ENCODE peak calls at places on chromosomes 16 and 17, in seven cellular contexts. One of them, this sample, is unnamed.

GRCh38 chr17:60586288-60586974 is 13.6 kb upstream of the PPM1D start:
- DNase-seq in K562: peak
- DNase-seq in HepG2: peak
- DNase-seq in SK-N-SH: no peak
- DNase-seq in GM12878: no peak
- DNase-seq in H1: no peak
- DNase-seq in HCT116: no peak
- DNase-seq in this sample: no peak

GRCh38 chr16:67936124-67936875 is at the start of gene PSMB10:
- DNase-seq in H1: peak
- DNase-seq in SK-N-SH: peak
- DNase-seq in HCT116: no peak
- DNase-seq in HepG2: peak
- DNase-seq in GM12878: no peak
- DNase-seq in K562: peak
- DNase-seq in this sample: peak

GRCh38 chr16:27374794-27375499 is 27.0 kb upstream of the IL21R start:
- DNase-seq in K562: peak
- DNase-seq in HCT116: peak
- DNase-seq in GM12878: peak
- DNase-seq in H1: peak
- DNase-seq in SK-N-SH: peak
- DNase-seq in HepG2: peak
- DNase-seq in this sample: peak

GRCh38 chr17:36182176-36183000 is 6.0 kb upstream of the TBC1D3B start:
- DNase-seq in SK-N-SH: no peak
- DNase-seq in GM12878: no peak
- DNase-seq in H1: peak
- DNase-seq in HCT116: no peak
- DNase-seq in K562: no peak
- DNase-seq in HepG2: no peak
- DNase-seq in this sample: no peak

GRCh38 chr17:10141436-10141835 is 57.0 kb downstream of the GAS7 start:
- DNase-seq in K562: no peak
- DNase-seq in H1: no peak
- DNase-seq in HCT116: no peak
- DNase-seq in SK-N-SH: no peak
- DNase-seq in GM12878: no peak
- DNase-seq in HepG2: no peak
- DNase-seq in this sample: no peak

GRCh38 chr16:82627811-82628339 is 1.1 kb downstream of the CDH13 start:
- DNase-seq in HepG2: no peak
- DNase-seq in K562: no peak
- DNase-seq in HCT116: no peak
- DNase-seq in H1: no peak
- DNase-seq in SK-N-SH: no peak
- DNase-seq in GM12878: no peak
- DNase-seq in this sample: no peak

GRCh38 chr17:13601776-13602551 is at the start of gene HS3ST3A1:
- DNase-seq in GM12878: no peak
- DNase-seq in SK-N-SH: peak
- DNase-seq in HCT116: no peak
- DNase-seq in H1: peak
- DNase-seq in K562: peak
- DNase-seq in HepG2: no peak
- DNase-seq in this sample: no peak

GRCh38 chr16:81593481-81593880 is 148.9 kb downstream of the CMIP start:
- DNase-seq in HepG2: no peak
- DNase-seq in SK-N-SH: no peak
- DNase-seq in GM12878: no peak
- DNase-seq in HCT116: no peak
- DNase-seq in K562: no peak
- DNase-seq in H1: no peak
- DNase-seq in this sample: no peak

GRCh38 chr16:11099672-11100195 is 155.4 kb downstream of the CLEC16A start:
- DNase-seq in HCT116: no peak
- DNase-seq in K562: no peak
- DNase-seq in SK-N-SH: no peak
- DNase-seq in H1: no peak
- DNase-seq in HepG2: no peak
- DNase-seq in GM12878: no peak
- DNase-seq in this sample: no peak

GRCh38 chr16:57824880-57825279 is 22.6 kb upstream of the KIFC3 start:
- DNase-seq in HCT116: no peak
- DNase-seq in K562: no peak
- DNase-seq in GM12878: no peak
- DNase-seq in HepG2: peak
- DNase-seq in H1: no peak
- DNase-seq in SK-N-SH: no peak
- DNase-seq in this sample: peak

GRCh38 chr16:12661656-12662172 is 142.0 kb downstream of the CPPED1 start:
- DNase-seq in GM12878: no peak
- DNase-seq in HCT116: peak
- DNase-seq in K562: peak
- DNase-seq in SK-N-SH: no peak
- DNase-seq in HepG2: peak
- DNase-seq in H1: peak
- DNase-seq in this sample: peak

GRCh38 chr16:73916839-73917594 is 379.6 kb upstream of the PSMD7 start:
- DNase-seq in SK-N-SH: no peak
- DNase-seq in HepG2: no peak
- DNase-seq in GM12878: no peak
- DNase-seq in HCT116: no peak
- DNase-seq in K562: no peak
- DNase-seq in H1: no peak
- DNase-seq in this sample: no peak

GRCh38 chr16:87847785-87848675 is 21.3 kb downstream of the SLC7A5 start:
- DNase-seq in K562: no peak
- DNase-seq in HCT116: no peak
- DNase-seq in SK-N-SH: no peak
- DNase-seq in H1: no peak
- DNase-seq in HepG2: peak
- DNase-seq in GM12878: no peak
- DNase-seq in this sample: no peak

GRCh38 chr16:89145406-89146161 is 26.0 kb upstream of the CDH15 start:
- DNase-seq in K562: no peak
- DNase-seq in HCT116: no peak
- DNase-seq in H1: no peak
- DNase-seq in GM12878: no peak
- DNase-seq in SK-N-SH: no peak
- DNase-seq in HepG2: no peak
- DNase-seq in this sample: no peak

GRCh38 chr17:79608729-79609039 is 2.2 kb downstream of the RBFOX3 start:
- DNase-seq in SK-N-SH: no peak
- DNase-seq in K562: peak
- DNase-seq in HCT116: no peak
- DNase-seq in HepG2: no peak
- DNase-seq in H1: no peak
- DNase-seq in GM12878: no peak
- DNase-seq in this sample: no peak
- TF ChIP-seq JUND in SK-N-SH: no peak
- TF ChIP-seq JUND in K562: no peak
- TF ChIP-seq JUND in HCT116: no peak
- TF ChIP-seq JUND in HepG2: no peak
- TF ChIP-seq JUND in H1: no peak
- TF ChIP-seq JUND in GM12878: no peak
- TF ChIP-seq JUND in this sample: no peak

GRCh38 chr17:16464641-16465312 is 27.2 kb downstream of the LRRC75A start:
- DNase-seq in H1: no peak
- DNase-seq in HCT116: no peak
- DNase-seq in GM12878: no peak
- DNase-seq in SK-N-SH: no peak
- DNase-seq in HepG2: no peak
- DNase-seq in K562: no peak
- DNase-seq in this sample: no peak
- TF ChIP-seq JUND in H1: no peak
- TF ChIP-seq JUND in HCT116: no peak
- TF ChIP-seq JUND in GM12878: no peak
- TF ChIP-seq JUND in SK-N-SH: no peak
- TF ChIP-seq JUND in HepG2: no peak
- TF ChIP-seq JUND in K562: no peak
- TF ChIP-seq JUND in this sample: no peak

DNA sequence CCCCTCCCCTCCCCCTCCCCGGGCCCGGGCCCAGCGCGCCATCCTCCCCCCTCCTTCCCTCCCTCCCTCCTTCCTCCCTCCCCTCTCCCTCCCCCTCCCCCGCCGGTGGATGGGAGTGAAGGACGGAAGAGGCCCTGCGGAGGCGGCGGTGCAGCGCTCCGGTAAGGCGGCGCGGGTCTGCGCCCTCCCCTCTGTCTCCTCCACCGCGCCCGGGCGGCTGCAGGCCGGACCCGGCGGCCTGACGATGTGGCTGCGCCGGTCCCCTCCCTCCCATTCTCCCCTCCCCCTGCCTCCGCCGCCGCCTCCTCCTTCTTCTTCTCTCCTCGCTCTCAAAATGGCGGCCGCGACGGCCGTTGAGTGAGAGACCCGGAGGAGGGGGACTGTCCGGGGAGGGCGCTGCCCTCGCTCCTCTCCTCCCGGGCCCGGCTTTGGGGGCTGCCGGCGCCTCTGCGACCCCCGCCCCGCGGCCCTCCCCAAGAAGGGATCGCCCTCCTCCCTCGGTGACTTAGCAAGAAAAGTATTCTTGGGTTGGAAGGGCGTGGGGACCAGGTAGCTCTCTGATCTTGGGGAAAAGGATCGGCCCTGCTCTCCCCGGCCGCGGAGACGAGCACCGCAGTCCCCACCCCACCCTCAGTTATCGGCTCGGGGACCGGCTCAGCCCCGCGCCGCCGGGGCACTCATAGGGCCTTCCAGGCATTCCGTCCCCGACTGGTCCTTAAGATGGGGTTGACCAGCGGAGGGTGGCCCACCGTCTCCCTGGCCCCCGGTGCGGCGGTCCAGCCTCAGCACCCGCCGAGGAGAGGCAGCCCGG is 597 bp downstream of the PAFAH1B1 start:
- DNase-seq in K562: peak
- DNase-seq in GM12878: peak
- DNase-seq in H1: peak
- DNase-seq in SK-N-SH: peak
- DNase-seq in HCT116: peak
- DNase-seq in HepG2: peak
- DNase-seq in this sample: peak
- TF ChIP-seq JUND in K562: no peak
- TF ChIP-seq JUND in GM12878: no peak
- TF ChIP-seq JUND in H1: no peak
- TF ChIP-seq JUND in SK-N-SH: no peak
- TF ChIP-seq JUND in HCT116: no peak
- TF ChIP-seq JUND in HepG2: no peak
- TF ChIP-seq JUND in this sample: no peak

GRCh38 chr17:41784207-41784744 is 2.2 kb downstream of the JUP start:
- DNase-seq in H1: no peak
- DNase-seq in HepG2: no peak
- DNase-seq in GM12878: no peak
- DNase-seq in K562: peak
- DNase-seq in HCT116: peak
- DNase-seq in SK-N-SH: peak
- DNase-seq in this sample: peak
- TF ChIP-seq JUND in H1: no peak
- TF ChIP-seq JUND in HepG2: no peak
- TF ChIP-seq JUND in GM12878: peak
- TF ChIP-seq JUND in K562: peak
- TF ChIP-seq JUND in HCT116: no peak
- TF ChIP-seq JUND in SK-N-SH: no peak
- TF ChIP-seq JUND in this sample: no peak

GRCh38 chr16:29943846-29944669 is 17.8 kb upstream of the TMEM219 start:
- DNase-seq in SK-N-SH: no peak
- DNase-seq in HepG2: peak
- DNase-seq in K562: peak
- DNase-seq in GM12878: no peak
- DNase-seq in H1: no peak
- DNase-seq in HCT116: peak
- DNase-seq in this sample: no peak
- TF ChIP-seq JUND in SK-N-SH: peak
- TF ChIP-seq JUND in HepG2: no peak
- TF ChIP-seq JUND in K562: peak
- TF ChIP-seq JUND in GM12878: no peak
- TF ChIP-seq JUND in H1: no peak
- TF ChIP-seq JUND in HCT116: peak
- TF ChIP-seq JUND in this sample: no peak

This sample was measured in T47D.